ENCODE peak calls at places on chromosomes 2 and 18, in four cellular contexts. T is heart left ventricle, N is Karpas-422, X is A673. V is an unnamed sample. For H3K4me1 and H3K27me3, the result is how much of the 10 kb centered on the place peaks cover.

GRCh38 chr18:26476697-26477096 is 71.7 kb downstream of the KCTD1 start:
- DNase-seq in T (no peak), N (no peak), X (no peak), V (no peak)

GRCh38 chr2:209936106-209936663 is 66.3 kb upstream of the RPE start:
- DNase-seq in T (no peak), N (peak), X (peak), V (no peak)

GRCh38 chr2:112972423-112973086 is 5.3 kb upstream of the IL36G start:
- DNase-seq in T (no peak), N (no peak), X (no peak), V (no peak)

GRCh38 chr2:158291544-158292175 is 164.9 kb downstream of the CCDC148 start:
- DNase-seq in T (no peak), N (no peak), X (peak), V (no peak)

GRCh38 chr2:156342252-156343095 is 10.0 kb upstream of the NR4A2 start:
- DNase-seq in T (peak), N (peak), X (peak), V (peak)

GRCh38 chr2:174332607-174333001 is 2.1 kb upstream of the SP9 start:
- DNase-seq in T (no peak), N (no peak), X (peak), V (peak)

GRCh38 chr18:64253900-64254299 is 105.0 kb upstream of the LINC00305 start:
- DNase-seq in T (no peak), N (no peak), X (no peak), V (no peak)

GRCh38 chr18:76866631-76867030 is 44.3 kb downstream of the ZNF236 start:
- DNase-seq in T (no peak), N (no peak), X (no peak), V (no peak)

GRCh38 chr2:84022810-84023431 is 436.2 kb downstream of the SUCLG1 start:
- DNase-seq in T (no peak), N (peak), X (peak), V (peak)

GRCh38 chr2:74873041-74873440 is 39.1 kb downstream of the HK2 start:
- DNase-seq in T (no peak), N (no peak), X (no peak), V (no peak)

GRCh38 chr18:78814321-78814720 is 165.3 kb upstream of the SALL3 start:
- DNase-seq in T (no peak), N (no peak), X (no peak), V (no peak)

GRCh38 chr2:118813601-118814000 is 33.8 kb downstream of the EN1 start:
- DNase-seq in T (no peak), N (no peak), X (no peak), V (no peak)

GRCh38 chr2:112256654-112257053 is 1.8 kb upstream of the ZC3H8 start:
- DNase-seq in T (no peak), N (no peak), X (no peak), V (no peak)

GRCh38 chr2:86049529-86049928 is 56.2 kb downstream of the POLR1A start:
- DNase-seq in T (no peak), N (no peak), X (no peak), V (no peak)

GRCh38 chr2:117958186-117958585 is 55.7 kb downstream of the CCDC93 start:
- DNase-seq in T (no peak), N (no peak), X (no peak), V (no peak)

GRCh38 chr2:216710531-216711282 is 15.4 kb upstream of the IGFBP5 start:
- DNase-seq in T (peak), N (no peak), X (no peak), V (no peak)

GRCh38 chr2:159982270-159982669 is 80.1 kb downstream of the PLA2R1 start:
- DNase-seq in T (no peak), N (no peak), X (no peak), V (no peak)

GRCh38 chr18:42373584-42373983 is 418.6 kb downstream of the PIK3C3 start:
- DNase-seq in T (no peak), N (no peak), X (peak), V (no peak)

GRCh38 chr2:100043246-100043890 is 99.0 kb downstream of the AFF3 start:
- DNase-seq in T (no peak), N (no peak), X (no peak), V (no peak)

GRCh38 chr2:219059725-219060682 is 717 bp downstream of the IHH start:
- DNase-seq in T (no peak), N (no peak), X (no peak), V (no peak)

GRCh38 chr18:73728657-73729056 is 419.0 kb downstream of the FBXO15 start:
- DNase-seq in T (no peak), N (no peak), X (no peak), V (no peak)

GRCh38 chr18:8882632-8883408 is 177.5 kb downstream of the MTCL1 start:
- DNase-seq in T (no peak), N (peak), X (peak), V (peak)

GRCh38 chr2:217045725-217046475 is 186.0 kb upstream of the TNP1 start:
- DNase-seq in T (no peak), N (no peak), X (no peak), V (no peak)

GRCh38 chr2:184004945-184005672 is 593.2 kb upstream of the ZNF804A start:
- DNase-seq in T (no peak), N (no peak), X (no peak), V (peak)

GRCh38 chr2:231359484-231359883 is 36.0 kb upstream of the B3GNT7 start:
- DNase-seq in T (no peak), N (no peak), X (no peak), V (no peak)

GRCh38 chr18:35060092-35060491 is 18.9 kb downstream of the MAPRE2 start:
- DNase-seq in T (no peak), N (no peak), X (no peak), V (no peak)

GRCh38 chr2:88188741-88189140 is 18.6 kb downstream of the THNSL2 start:
- DNase-seq in T (no peak), N (no peak), X (no peak), V (no peak)

GRCh38 chr2:29196792-29197788 is 81.9 kb downstream of the CLIP4 start:
- DNase-seq in T (peak), N (peak), X (peak), V (peak)

GRCh38 chr18:59268722-59269562 is 4.3 kb downstream of the RAX start:
- DNase-seq in T (no peak), N (no peak), X (peak), V (no peak)

GRCh38 chr2:42585779-42586178 is 17.3 kb downstream of the MTA3 start:
- DNase-seq in T (no peak), N (no peak), X (no peak), V (no peak)

GRCh38 chr2:18745431-18746272 is 156.3 kb upstream of the NT5C1B start:
- DNase-seq in T (no peak), N (no peak), X (no peak), V (no peak)

GRCh38 chr2:223222397-223222796 is 170.4 kb downstream of the KCNE4 start:
- DNase-seq in T (no peak), N (no peak), X (no peak), V (no peak)

GRCh38 chr2:71277536-71278103 is 50.7 kb upstream of the PAIP2B start:
- DNase-seq in T (peak), N (no peak), X (peak), V (peak)

GRCh38 chr2:183093857-183094657 is 15.5 kb downstream of the DUSP19 start:
- DNase-seq in T (no peak), N (no peak), X (peak), V (peak)

GRCh38 chr2:27264753-27265535 is 2.1 kb upstream of the SLC30A3 start:
- DNase-seq in T (peak), N (peak), X (peak), V (peak)

GRCh38 chr2:190714958-190715357 is 66.1 kb downstream of the NAB1 start:
- DNase-seq in T (no peak), N (no peak), X (no peak), V (no peak)

GRCh38 chr18:7683753-7684152 is 116.6 kb downstream of the PTPRM start:
- DNase-seq in T (no peak), N (no peak), X (no peak), V (no peak)

GRCh38 chr2:241317391-241317790 is 1.7 kb downstream of the SEPTIN2 start:
- DNase-seq in T (no peak), N (peak), X (no peak), V (no peak)

GRCh38 chr2:126877041-126877440 is 21.6 kb upstream of the TEX51 start:
- DNase-seq in T (no peak), N (no peak), X (no peak), V (no peak)
- H3K4me1 ChIP-seq in T (under half), N (under half), X (under half), V (under half)

DNA sequence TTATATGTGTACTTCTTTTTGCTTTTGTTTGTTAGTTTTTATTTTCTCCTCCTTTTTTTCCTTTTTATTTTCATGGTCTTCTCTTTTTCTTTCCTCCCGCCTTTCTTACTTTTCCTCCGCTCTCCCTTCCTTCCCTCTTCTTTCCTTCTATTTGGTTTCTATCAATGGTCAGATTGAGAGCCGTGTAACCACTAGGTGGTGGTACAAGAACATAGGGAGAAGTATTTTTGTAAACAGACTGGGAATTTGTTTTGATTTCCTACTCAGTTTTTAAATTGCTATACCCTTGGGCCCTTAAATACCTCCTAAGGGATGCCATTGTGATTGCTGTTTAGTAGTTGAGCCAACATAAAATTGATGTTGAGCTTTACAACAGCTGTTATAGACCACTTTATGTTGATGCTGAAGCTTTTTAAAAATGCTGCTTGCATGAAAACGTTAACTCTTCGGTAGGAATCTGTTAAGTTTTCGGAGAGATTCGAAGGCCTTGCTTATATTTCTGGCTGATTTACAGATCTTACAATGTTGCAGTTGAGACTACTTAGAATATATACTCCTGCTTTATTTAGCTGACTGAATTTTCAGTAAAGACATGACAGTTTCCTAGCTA is 124.2 kb downstream of the UBE2E3 start:
- DNase-seq in T (no peak), N (peak), X (peak), V (peak)
- H3K27me3 ChIP-seq in T (under half), N (under half), X (under half), V (under half)

DNA sequence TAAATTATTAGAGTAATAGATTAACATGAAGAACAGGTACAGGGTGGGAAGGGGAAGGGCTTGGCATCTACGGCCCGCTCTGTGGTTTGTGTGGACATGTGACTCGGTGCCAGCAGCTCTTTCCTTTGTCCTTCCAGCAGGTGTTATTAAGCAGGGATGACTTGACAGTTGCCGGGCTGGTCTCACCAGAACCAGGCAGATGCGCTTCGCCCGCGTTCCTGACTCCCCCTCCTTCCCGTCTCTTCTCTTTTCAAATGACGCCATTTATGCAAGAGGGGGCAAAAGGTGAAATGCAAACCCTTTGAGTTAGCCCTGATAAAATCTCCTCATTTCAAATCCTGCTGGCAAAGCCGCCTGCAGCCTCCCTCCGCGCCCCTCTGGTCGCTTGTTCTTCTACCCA is 38.9 kb upstream of the MGAT4A start:
- DNase-seq in T (no peak), N (no peak), X (no peak), V (no peak)
- H3K4me1 ChIP-seq in T (under half), N (under half), X (under half), V (under half)

GRCh38 chr2:240165638-240166037 is 25.2 kb upstream of the OTOS start:
- DNase-seq in T (peak), N (no peak), X (no peak), V (no peak)
- H3K27me3 ChIP-seq in T (under half), N (under half), X (under half), V (under half)

GRCh38 chr2:201127570-201127969 is 11.6 kb downstream of the CFLAR start:
- DNase-seq in T (no peak), N (no peak), X (peak), V (no peak)
- H3K4me1 ChIP-seq in T (half or more), N (half or more), X (half or more), V (under half)

GRCh38 chr18:37222383-37223378 is 342.9 kb downstream of the CELF4 start:
- DNase-seq in T (no peak), N (no peak), X (no peak), V (no peak)

GRCh38 chr18:37218022-37218590 is 347.5 kb downstream of the CELF4 start:
- DNase-seq in T (no peak), N (no peak), X (no peak), V (no peak)

DNA sequence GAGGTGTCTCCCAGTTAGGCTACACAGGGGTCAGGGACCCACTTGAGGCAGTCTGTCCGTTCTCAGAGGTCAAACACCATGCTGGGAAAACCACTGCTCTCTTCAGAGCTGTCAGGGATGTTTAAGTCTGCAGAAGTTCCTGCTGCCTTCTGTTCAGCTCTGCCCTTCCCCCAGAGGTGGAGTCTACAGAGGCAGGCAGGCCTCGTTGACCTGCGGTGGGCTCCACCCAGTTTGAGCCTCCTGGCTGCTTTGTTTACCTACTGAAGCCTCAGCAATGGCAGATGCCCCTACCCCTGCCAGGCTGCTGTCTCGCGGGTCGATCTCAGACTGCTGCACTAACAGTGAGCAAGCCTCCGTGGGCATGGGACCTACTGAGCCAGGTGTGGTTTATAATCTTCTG is 346.3 kb downstream of the CELF4 start:
- DNase-seq in T (no peak), N (no peak), X (no peak), V (no peak)
- H3K27me3 ChIP-seq in T (under half), N (under half), X (under half), V (under half)

GRCh38 chr2:70124983-70125480 is 37.8 kb downstream of the PCBP1 start:
- DNase-seq in T (peak), N (peak), X (peak), V (peak)
- H3K4me1 ChIP-seq in T (under half), N (half or more), X (under half), V (under half)

DNA sequence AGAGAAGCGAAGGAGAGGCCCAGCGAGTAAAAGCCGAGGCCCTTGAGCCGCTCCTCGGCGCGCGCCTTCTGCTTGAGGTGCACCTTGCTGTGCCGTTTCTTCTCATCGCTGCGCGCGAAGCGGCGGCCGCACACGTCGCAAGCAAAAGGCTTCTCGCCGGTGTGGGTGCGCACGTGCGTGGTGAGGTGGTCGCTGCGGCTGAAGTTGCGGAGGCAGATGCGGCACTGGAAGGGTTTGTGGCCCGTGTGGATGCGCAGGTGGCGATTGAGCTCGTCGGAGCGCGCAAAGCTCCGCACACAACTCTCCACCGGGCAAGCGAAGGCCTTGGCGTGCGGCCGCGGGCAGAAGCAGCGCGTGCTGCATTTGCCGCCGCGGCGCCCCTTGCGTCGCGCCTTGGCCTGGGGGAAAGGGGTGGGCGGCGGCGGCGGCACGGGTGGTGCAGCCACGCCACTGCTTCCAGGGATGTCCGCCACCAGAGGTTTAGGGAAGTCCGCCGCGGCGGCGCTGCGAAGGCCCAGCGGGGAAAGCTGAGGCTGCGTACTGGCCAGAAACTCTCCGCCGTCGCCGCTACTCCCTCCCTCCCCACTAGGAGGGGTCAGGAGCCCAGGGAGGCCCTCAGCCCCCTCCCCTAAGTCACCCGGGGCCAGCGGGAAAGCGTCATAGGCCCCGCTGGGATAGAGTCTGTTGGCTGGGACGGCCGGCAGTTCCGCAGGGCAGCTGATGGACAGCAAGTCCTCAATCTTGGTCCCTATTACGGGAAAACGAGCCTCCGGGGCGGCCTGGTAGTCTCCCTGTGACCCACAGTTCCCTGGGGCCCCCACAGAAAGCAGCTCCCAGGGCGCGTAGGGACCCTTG is 1.7 kb downstream of the EGR4 start:
- DNase-seq in T (no peak), N (no peak), X (peak), V (no peak)
- H3K27me3 ChIP-seq in T (half or more), N (under half), X (half or more), V (under half)